ENCODE peak calls at places on chromosomes 4 and X, in four cellular contexts. One of them, this sample, is unnamed.

GRCh38 chrX:129629837-129630236 is 24.9 kb downstream of the APLN start:
- DNase-seq in ovary: no peak
- DNase-seq in left ventricle myocardium inferior: no peak
- DNase-seq in coronary artery: no peak
- DNase-seq in this sample: no peak

GRCh38 chrX:50814701-50815476 is 895 bp upstream of the SHROOM4 start:
- DNase-seq in ovary: no peak
- DNase-seq in left ventricle myocardium inferior: no peak
- DNase-seq in coronary artery: no peak
- DNase-seq in this sample: no peak

GRCh38 chr4:153122855-153123254 is 81.4 kb upstream of the TRIM2 start:
- DNase-seq in ovary: no peak
- DNase-seq in left ventricle myocardium inferior: no peak
- DNase-seq in coronary artery: no peak
- DNase-seq in this sample: no peak

GRCh38 chrX:97057349-97057909 is 173.7 kb downstream of the RPA4 start:
- DNase-seq in ovary: no peak
- DNase-seq in left ventricle myocardium inferior: no peak
- DNase-seq in coronary artery: no peak
- DNase-seq in this sample: no peak

GRCh38 chrX:136953867-136954787 is 73.6 kb upstream of the RBMX start:
- DNase-seq in ovary: peak
- DNase-seq in left ventricle myocardium inferior: peak
- DNase-seq in coronary artery: no peak
- DNase-seq in this sample: peak

GRCh38 chr4:173518419-173519102 is 11.5 kb downstream of the HAND2 start:
- DNase-seq in ovary: peak
- DNase-seq in left ventricle myocardium inferior: no peak
- DNase-seq in coronary artery: no peak
- DNase-seq in this sample: no peak

GRCh38 chr4:77152421-77152820 is 4.6 kb upstream of the CCNG2 start:
- DNase-seq in ovary: no peak
- DNase-seq in left ventricle myocardium inferior: no peak
- DNase-seq in coronary artery: no peak
- DNase-seq in this sample: no peak

GRCh38 chrX:139023531-139023930 is 312.0 kb upstream of the FGF13 start:
- DNase-seq in ovary: no peak
- DNase-seq in left ventricle myocardium inferior: no peak
- DNase-seq in coronary artery: no peak
- DNase-seq in this sample: no peak

GRCh38 chr4:146640459-146641061 is 1.9 kb downstream of the POU4F2 start:
- DNase-seq in ovary: no peak
- DNase-seq in left ventricle myocardium inferior: no peak
- DNase-seq in coronary artery: no peak
- DNase-seq in this sample: no peak

GRCh38 chrX:41276661-41277506 is 57.1 kb upstream of the DDX3X start:
- DNase-seq in ovary: no peak
- DNase-seq in left ventricle myocardium inferior: no peak
- DNase-seq in coronary artery: no peak
- DNase-seq in this sample: no peak

GRCh38 chrX:100410083-100410590 is at the start of gene PCDH19:
- DNase-seq in ovary: peak
- DNase-seq in left ventricle myocardium inferior: peak
- DNase-seq in coronary artery: no peak
- DNase-seq in this sample: peak

GRCh38 chrX:66676990-66677389 is 38.1 kb upstream of the EDA2R start:
- DNase-seq in ovary: no peak
- DNase-seq in left ventricle myocardium inferior: no peak
- DNase-seq in coronary artery: no peak
- DNase-seq in this sample: peak

GRCh38 chr4:84498203-84499026 is 677 bp downstream of the NKX6-1 start:
- DNase-seq in ovary: peak
- DNase-seq in left ventricle myocardium inferior: no peak
- DNase-seq in coronary artery: no peak
- DNase-seq in this sample: peak

GRCh38 chrX:37921758-37922157 is 74.4 kb upstream of the DYNLT3 start:
- DNase-seq in ovary: no peak
- DNase-seq in left ventricle myocardium inferior: no peak
- DNase-seq in coronary artery: no peak
- DNase-seq in this sample: peak

GRCh38 chr4:4752576-4753401 is 106.7 kb upstream of the MSX1 start:
- DNase-seq in ovary: no peak
- DNase-seq in left ventricle myocardium inferior: no peak
- DNase-seq in coronary artery: no peak
- DNase-seq in this sample: no peak

GRCh38 chr4:151681085-151681484 is 79.7 kb downstream of the GATB start:
- DNase-seq in ovary: no peak
- DNase-seq in left ventricle myocardium inferior: no peak
- DNase-seq in coronary artery: no peak
- DNase-seq in this sample: no peak

GRCh38 chrX:55072286-55072685 is 2.5 kb upstream of the PAGE2B start:
- DNase-seq in ovary: no peak
- DNase-seq in left ventricle myocardium inferior: no peak
- DNase-seq in coronary artery: no peak
- DNase-seq in this sample: no peak

GRCh38 chrX:123807825-123808416 is 51.9 kb upstream of the XIAP start:
- DNase-seq in ovary: no peak
- DNase-seq in left ventricle myocardium inferior: no peak
- DNase-seq in coronary artery: no peak
- DNase-seq in this sample: peak

GRCh38 chrX:150763810-150764209 is 70.6 kb downstream of the MTMR1 start:
- DNase-seq in ovary: no peak
- DNase-seq in left ventricle myocardium inferior: no peak
- DNase-seq in coronary artery: no peak
- DNase-seq in this sample: no peak

GRCh38 chr4:42568610-42569207 is 88.2 kb downstream of the ATP8A1 start:
- DNase-seq in ovary: no peak
- DNase-seq in left ventricle myocardium inferior: no peak
- DNase-seq in coronary artery: no peak
- DNase-seq in this sample: peak

GRCh38 chr4:6926681-6927478 is 17.3 kb downstream of the TBC1D14 start:
- DNase-seq in ovary: peak
- DNase-seq in left ventricle myocardium inferior: peak
- DNase-seq in coronary artery: no peak
- DNase-seq in this sample: peak

GRCh38 chr4:107600993-107601392 is 119.0 kb downstream of the PAPSS1 start:
- DNase-seq in ovary: no peak
- DNase-seq in left ventricle myocardium inferior: no peak
- DNase-seq in coronary artery: no peak
- DNase-seq in this sample: peak

GRCh38 chr4:99134586-99134985 is 9.5 kb downstream of the ADH4 start:
- DNase-seq in ovary: no peak
- DNase-seq in left ventricle myocardium inferior: no peak
- DNase-seq in coronary artery: no peak
- DNase-seq in this sample: no peak

GRCh38 chr4:157994863-157995262 is 178.0 kb downstream of the GASK1B start:
- DNase-seq in ovary: no peak
- DNase-seq in left ventricle myocardium inferior: no peak
- DNase-seq in coronary artery: no peak
- DNase-seq in this sample: peak

GRCh38 chr4:95267081-95267480 is 281.7 kb downstream of the UNC5C start:
- DNase-seq in ovary: no peak
- DNase-seq in left ventricle myocardium inferior: no peak
- DNase-seq in coronary artery: no peak
- DNase-seq in this sample: peak

GRCh38 chr4:133178960-133179359 is 29.9 kb downstream of the PCDH10 start:
- DNase-seq in ovary: no peak
- DNase-seq in left ventricle myocardium inferior: no peak
- DNase-seq in coronary artery: no peak
- DNase-seq in this sample: peak

GRCh38 chrX:9832811-9833210 is 46.6 kb downstream of the SHROOM2 start:
- DNase-seq in ovary: no peak
- DNase-seq in left ventricle myocardium inferior: no peak
- DNase-seq in coronary artery: no peak
- DNase-seq in this sample: no peak

GRCh38 chrX:48649109-48649508 is 34.5 kb upstream of the WAS start:
- DNase-seq in ovary: no peak
- DNase-seq in left ventricle myocardium inferior: no peak
- DNase-seq in coronary artery: no peak
- DNase-seq in this sample: no peak

GRCh38 chr4:175946472-175947116 is 119.0 kb upstream of the WDR17 start:
- DNase-seq in ovary: no peak
- DNase-seq in left ventricle myocardium inferior: no peak
- DNase-seq in coronary artery: no peak
- DNase-seq in this sample: peak

GRCh38 chr4:180827193-180827592 is 1416.0 kb upstream of the TENM3 start:
- DNase-seq in ovary: peak
- DNase-seq in left ventricle myocardium inferior: no peak
- DNase-seq in coronary artery: no peak
- DNase-seq in this sample: peak

GRCh38 chrX:22969416-22969815 is 30.3 kb upstream of the DDX53 start:
- DNase-seq in ovary: no peak
- DNase-seq in left ventricle myocardium inferior: no peak
- DNase-seq in coronary artery: no peak
- DNase-seq in this sample: no peak

GRCh38 chr4:47852121-47852520 is 14.3 kb upstream of the CORIN start:
- DNase-seq in ovary: no peak
- DNase-seq in left ventricle myocardium inferior: no peak
- DNase-seq in coronary artery: no peak
- DNase-seq in this sample: peak

GRCh38 chrX:111914398-111915092 is 38.6 kb downstream of the TRPC5OS start:
- DNase-seq in ovary: no peak
- DNase-seq in left ventricle myocardium inferior: no peak
- DNase-seq in coronary artery: no peak
- DNase-seq in this sample: peak

GRCh38 chrX:123860506-123860840 is 620 bp downstream of the XIAP start:
- DNase-seq in ovary: no peak
- DNase-seq in left ventricle myocardium inferior: no peak
- DNase-seq in coronary artery: no peak
- DNase-seq in this sample: peak

GRCh38 chr4:125833-126232 is 1.5 kb downstream of the ZNF718 start:
- DNase-seq in ovary: no peak
- DNase-seq in left ventricle myocardium inferior: no peak
- DNase-seq in coronary artery: no peak
- DNase-seq in this sample: no peak

GRCh38 chr4:122450847-122451246 is 5.7 kb downstream of the IL2 start:
- DNase-seq in ovary: no peak
- DNase-seq in left ventricle myocardium inferior: no peak
- DNase-seq in coronary artery: no peak
- DNase-seq in this sample: no peak

GRCh38 chr4:59412739-59413138 is 1787.4 kb upstream of the ADGRL3 start:
- DNase-seq in ovary: no peak
- DNase-seq in left ventricle myocardium inferior: no peak
- DNase-seq in coronary artery: no peak
- DNase-seq in this sample: no peak

GRCh38 chr4:4714330-4714729 is 145.1 kb upstream of the MSX1 start:
- DNase-seq in ovary: no peak
- DNase-seq in left ventricle myocardium inferior: no peak
- DNase-seq in coronary artery: no peak
- DNase-seq in this sample: peak

GRCh38 chrX:47283015-47283771 is 50.4 kb downstream of the USP11 start:
- DNase-seq in ovary: peak
- DNase-seq in left ventricle myocardium inferior: no peak
- DNase-seq in coronary artery: no peak
- DNase-seq in this sample: peak

DNA sequence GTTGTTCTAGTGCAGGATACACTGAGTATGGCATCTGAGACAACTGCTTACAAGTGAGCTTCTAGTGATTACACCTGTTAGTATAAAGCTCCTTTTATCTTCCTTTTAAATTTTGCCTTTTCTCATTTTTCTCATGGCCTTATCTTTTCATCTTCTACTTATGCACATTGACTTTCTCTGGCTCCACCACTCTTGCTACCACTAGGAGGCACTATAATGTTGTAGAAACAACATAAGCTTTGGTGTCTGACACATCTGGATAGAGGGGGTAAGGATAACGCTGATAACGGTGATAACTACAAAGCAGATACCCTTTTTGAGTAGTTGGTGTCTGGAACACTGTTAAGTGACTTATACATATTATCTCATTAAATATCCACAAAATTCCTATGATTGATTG is 187.4 kb upstream of the TEX13C start:
- DNase-seq in ovary: no peak
- DNase-seq in left ventricle myocardium inferior: no peak
- DNase-seq in coronary artery: no peak
- DNase-seq in this sample: no peak
- TF ChIP-seq CTCF in ovary: no peak
- TF ChIP-seq CTCF in left ventricle myocardium inferior: no peak
- TF ChIP-seq CTCF in coronary artery: no peak
- TF ChIP-seq CTCF in this sample: no peak

GRCh38 chrX:3485727-3486126 is 139.3 kb upstream of the MXRA5 start:
- DNase-seq in ovary: no peak
- DNase-seq in left ventricle myocardium inferior: no peak
- DNase-seq in coronary artery: no peak
- DNase-seq in this sample: no peak
- TF ChIP-seq CTCF in ovary: no peak
- TF ChIP-seq CTCF in left ventricle myocardium inferior: no peak
- TF ChIP-seq CTCF in coronary artery: no peak
- TF ChIP-seq CTCF in this sample: no peak

DNA sequence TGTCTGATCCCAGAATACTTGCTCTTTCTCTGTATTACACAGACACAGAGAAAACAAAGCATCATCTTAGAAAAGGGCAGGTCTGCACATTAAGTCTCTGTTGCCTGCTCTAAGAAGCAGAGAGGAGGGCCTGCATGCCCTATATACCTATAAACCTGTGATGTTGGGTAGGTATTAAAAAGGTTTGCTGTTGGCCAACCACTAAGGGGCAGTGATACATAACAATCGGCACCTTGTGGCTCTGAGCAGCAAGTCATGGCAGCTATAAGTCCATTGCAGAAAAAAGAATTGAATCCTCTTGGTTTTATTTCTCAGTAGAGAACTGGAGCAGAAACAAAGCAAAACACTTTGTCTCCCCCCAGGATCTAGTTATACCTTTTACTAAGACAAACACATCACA is 1364.4 kb downstream of the STIM2 start:
- DNase-seq in ovary: no peak
- DNase-seq in left ventricle myocardium inferior: no peak
- DNase-seq in coronary artery: no peak
- DNase-seq in this sample: peak
- TF ChIP-seq CTCF in ovary: no peak
- TF ChIP-seq CTCF in left ventricle myocardium inferior: no peak
- TF ChIP-seq CTCF in coronary artery: no peak
- TF ChIP-seq CTCF in this sample: peak

DNA sequence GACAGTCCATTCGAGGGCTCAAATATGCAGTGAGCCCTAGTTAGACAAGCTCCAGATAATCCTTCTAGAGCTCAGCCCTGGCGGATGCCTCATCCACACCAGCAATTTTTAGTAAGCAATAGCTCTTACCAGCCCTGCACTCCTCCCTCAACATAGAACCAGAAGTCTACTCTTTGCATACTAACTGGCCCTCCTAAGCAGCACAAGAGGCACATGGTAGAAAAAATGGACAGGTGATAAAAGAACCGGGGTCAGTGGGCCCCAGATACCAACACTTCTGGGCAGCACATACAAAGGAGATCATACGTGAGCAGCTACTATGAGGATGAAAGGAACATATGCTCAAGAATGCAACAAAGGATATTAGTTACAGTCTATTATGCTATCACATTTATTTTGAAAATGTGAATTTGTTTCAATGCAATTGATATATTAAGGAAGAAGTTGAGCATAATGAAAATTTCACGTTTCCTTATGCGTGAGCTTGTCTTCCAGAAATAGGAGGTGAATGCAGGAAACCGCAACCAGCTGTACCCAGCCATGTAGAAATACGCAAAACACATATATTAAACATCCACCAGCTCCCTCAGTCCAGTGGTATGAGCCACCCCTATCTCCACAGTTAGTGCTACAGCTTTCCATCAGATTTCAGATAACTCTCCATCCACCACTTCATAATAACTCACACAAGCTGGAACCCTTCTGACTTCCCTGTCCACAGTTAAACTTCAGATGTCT is 34.2 kb downstream of the GPC4 start:
- DNase-seq in ovary: no peak
- DNase-seq in left ventricle myocardium inferior: no peak
- DNase-seq in coronary artery: no peak
- DNase-seq in this sample: no peak
- TF ChIP-seq CTCF in ovary: no peak
- TF ChIP-seq CTCF in left ventricle myocardium inferior: no peak
- TF ChIP-seq CTCF in coronary artery: no peak
- TF ChIP-seq CTCF in this sample: no peak

This sample was measured in fibroblast of lung.